ENCODE peak calls at places on chromosome 10, in seven cellular contexts. One of them, this sample, is unnamed.

GRCh38 chr10:6061056-6061455 is 1.1 kb downstream of the IL2RA start:
- DNase-seq in astrocyte of the spinal cord: no peak
- DNase-seq in brain microvascular endothelial cell: no peak
- DNase-seq in IMR-90: no peak
- DNase-seq in prostate gland: no peak
- DNase-seq in skeletal muscle cell: no peak
- DNase-seq in left ventricle myocardium inferior: no peak
- DNase-seq in this sample: no peak

GRCh38 chr10:17033529-17034250 is 95.9 kb downstream of the CUBN start:
- DNase-seq in prostate gland: no peak
- DNase-seq in IMR-90: peak; percentile 72
- DNase-seq in left ventricle myocardium inferior: no peak
- DNase-seq in astrocyte of the spinal cord: no peak
- DNase-seq in skeletal muscle cell: no peak
- DNase-seq in brain microvascular endothelial cell: no peak
- DNase-seq in this sample: no peak

GRCh38 chr10:126052171-126052570 is 155.8 kb downstream of the FANK1 start:
- DNase-seq in astrocyte of the spinal cord: no peak
- DNase-seq in skeletal muscle cell: no peak
- DNase-seq in prostate gland: no peak
- DNase-seq in brain microvascular endothelial cell: no peak
- DNase-seq in IMR-90: no peak
- DNase-seq in left ventricle myocardium inferior: no peak
- DNase-seq in this sample: no peak

GRCh38 chr10:95560288-95561199 is 627 bp downstream of the SORBS1 start:
- DNase-seq in prostate gland: peak; percentile 56
- DNase-seq in brain microvascular endothelial cell: peak; percentile 1
- DNase-seq in IMR-90: peak; percentile 22
- DNase-seq in skeletal muscle cell: no peak
- DNase-seq in left ventricle myocardium inferior: peak; percentile 39
- DNase-seq in astrocyte of the spinal cord: peak; percentile 36
- DNase-seq in this sample: peak; percentile 78

GRCh38 chr10:16310440-16310839 is 126.4 kb upstream of the PTER start:
- DNase-seq in prostate gland: no peak
- DNase-seq in IMR-90: no peak
- DNase-seq in astrocyte of the spinal cord: no peak
- DNase-seq in brain microvascular endothelial cell: no peak
- DNase-seq in left ventricle myocardium inferior: no peak
- DNase-seq in skeletal muscle cell: no peak
- DNase-seq in this sample: no peak

GRCh38 chr10:17671307-17671706 is 27.4 kb downstream of the STAM start:
- DNase-seq in IMR-90: no peak
- DNase-seq in left ventricle myocardium inferior: no peak
- DNase-seq in skeletal muscle cell: no peak
- DNase-seq in astrocyte of the spinal cord: no peak
- DNase-seq in prostate gland: no peak
- DNase-seq in brain microvascular endothelial cell: no peak
- DNase-seq in this sample: no peak

GRCh38 chr10:89235073-89235798 is 16.3 kb downstream of the LIPA start:
- DNase-seq in brain microvascular endothelial cell: no peak
- DNase-seq in left ventricle myocardium inferior: peak; percentile 59
- DNase-seq in IMR-90: no peak
- DNase-seq in astrocyte of the spinal cord: no peak
- DNase-seq in prostate gland: no peak
- DNase-seq in skeletal muscle cell: no peak
- DNase-seq in this sample: peak; percentile 80

GRCh38 chr10:121241337-121241736 is 356.9 kb downstream of the FGFR2 start:
- DNase-seq in brain microvascular endothelial cell: no peak
- DNase-seq in astrocyte of the spinal cord: no peak
- DNase-seq in prostate gland: no peak
- DNase-seq in left ventricle myocardium inferior: no peak
- DNase-seq in IMR-90: no peak
- DNase-seq in skeletal muscle cell: no peak
- DNase-seq in this sample: no peak

GRCh38 chr10:1444826-1445225 is 292.5 kb downstream of the ADARB2 start:
- DNase-seq in IMR-90: no peak
- DNase-seq in brain microvascular endothelial cell: no peak
- DNase-seq in astrocyte of the spinal cord: no peak
- DNase-seq in left ventricle myocardium inferior: no peak
- DNase-seq in skeletal muscle cell: no peak
- DNase-seq in prostate gland: no peak
- DNase-seq in this sample: no peak

GRCh38 chr10:2477154-2477553 is 590.2 kb upstream of the PFKP start:
- DNase-seq in IMR-90: no peak
- DNase-seq in prostate gland: no peak
- DNase-seq in astrocyte of the spinal cord: no peak
- DNase-seq in left ventricle myocardium inferior: no peak
- DNase-seq in brain microvascular endothelial cell: no peak
- DNase-seq in skeletal muscle cell: no peak
- DNase-seq in this sample: no peak

GRCh38 chr10:50367732-50368131 is 116.4 kb upstream of the ASAH2 start:
- DNase-seq in astrocyte of the spinal cord: peak; percentile 39
- DNase-seq in left ventricle myocardium inferior: no peak
- DNase-seq in skeletal muscle cell: no peak
- DNase-seq in IMR-90: peak; percentile 54
- DNase-seq in brain microvascular endothelial cell: peak; percentile 57
- DNase-seq in prostate gland: no peak
- DNase-seq in this sample: no peak

GRCh38 chr10:33179056-33179455 is 155.4 kb downstream of the NRP1 start:
- DNase-seq in brain microvascular endothelial cell: no peak
- DNase-seq in prostate gland: no peak
- DNase-seq in IMR-90: peak; percentile 41
- DNase-seq in astrocyte of the spinal cord: no peak
- DNase-seq in skeletal muscle cell: no peak
- DNase-seq in left ventricle myocardium inferior: no peak
- DNase-seq in this sample: no peak

GRCh38 chr10:104681485-104681884 is 40.4 kb downstream of the SORCS3 start:
- DNase-seq in astrocyte of the spinal cord: no peak
- DNase-seq in skeletal muscle cell: no peak
- DNase-seq in brain microvascular endothelial cell: no peak
- DNase-seq in IMR-90: no peak
- DNase-seq in left ventricle myocardium inferior: no peak
- DNase-seq in prostate gland: no peak
- DNase-seq in this sample: no peak

GRCh38 chr10:30857803-30858202 is 173.9 kb downstream of the ZNF438 start:
- DNase-seq in prostate gland: no peak
- DNase-seq in skeletal muscle cell: peak; percentile 91
- DNase-seq in left ventricle myocardium inferior: peak; percentile 77
- DNase-seq in IMR-90: peak; percentile 72
- DNase-seq in astrocyte of the spinal cord: peak; percentile 31
- DNase-seq in brain microvascular endothelial cell: no peak
- DNase-seq in this sample: no peak

GRCh38 chr10:124307531-124308350 is 111.0 kb downstream of the OAT start:
- DNase-seq in prostate gland: no peak
- DNase-seq in IMR-90: no peak
- DNase-seq in left ventricle myocardium inferior: no peak
- DNase-seq in astrocyte of the spinal cord: no peak
- DNase-seq in brain microvascular endothelial cell: no peak
- DNase-seq in skeletal muscle cell: no peak
- DNase-seq in this sample: peak; percentile 37

GRCh38 chr10:92822964-92823363 is 25.4 kb upstream of the EXOC6 start:
- DNase-seq in left ventricle myocardium inferior: no peak
- DNase-seq in brain microvascular endothelial cell: no peak
- DNase-seq in skeletal muscle cell: no peak
- DNase-seq in IMR-90: peak; percentile 35
- DNase-seq in astrocyte of the spinal cord: peak; percentile 22
- DNase-seq in prostate gland: no peak
- DNase-seq in this sample: no peak

GRCh38 chr10:61904711-61905445 is 3.4 kb downstream of the ARID5B start:
- DNase-seq in IMR-90: peak; percentile 80
- DNase-seq in left ventricle myocardium inferior: no peak
- DNase-seq in skeletal muscle cell: no peak
- DNase-seq in prostate gland: no peak
- DNase-seq in astrocyte of the spinal cord: peak; percentile 75
- DNase-seq in brain microvascular endothelial cell: peak; percentile 66
- DNase-seq in this sample: no peak

GRCh38 chr10:98253499-98253898 is 14.5 kb downstream of the LOXL4 start:
- DNase-seq in prostate gland: no peak
- DNase-seq in brain microvascular endothelial cell: no peak
- DNase-seq in left ventricle myocardium inferior: no peak
- DNase-seq in astrocyte of the spinal cord: no peak
- DNase-seq in skeletal muscle cell: no peak
- DNase-seq in IMR-90: no peak
- DNase-seq in this sample: no peak

GRCh38 chr10:3747248-3747960 is 37.6 kb downstream of the KLF6 start:
- DNase-seq in skeletal muscle cell: no peak
- DNase-seq in brain microvascular endothelial cell: no peak
- DNase-seq in IMR-90: no peak
- DNase-seq in prostate gland: no peak
- DNase-seq in left ventricle myocardium inferior: no peak
- DNase-seq in astrocyte of the spinal cord: no peak
- DNase-seq in this sample: no peak

GRCh38 chr10:74104996-74105395 is 45.6 kb downstream of the AP3M1 start:
- DNase-seq in left ventricle myocardium inferior: no peak
- DNase-seq in skeletal muscle cell: no peak
- DNase-seq in brain microvascular endothelial cell: no peak
- DNase-seq in astrocyte of the spinal cord: no peak
- DNase-seq in prostate gland: no peak
- DNase-seq in IMR-90: no peak
- DNase-seq in this sample: no peak

GRCh38 chr10:101226506-101226887 is 2.8 kb downstream of the LBX1 start:
- DNase-seq in brain microvascular endothelial cell: no peak
- DNase-seq in skeletal muscle cell: no peak
- DNase-seq in prostate gland: no peak
- DNase-seq in left ventricle myocardium inferior: no peak
- DNase-seq in astrocyte of the spinal cord: no peak
- DNase-seq in IMR-90: no peak
- DNase-seq in this sample: no peak

DNA sequence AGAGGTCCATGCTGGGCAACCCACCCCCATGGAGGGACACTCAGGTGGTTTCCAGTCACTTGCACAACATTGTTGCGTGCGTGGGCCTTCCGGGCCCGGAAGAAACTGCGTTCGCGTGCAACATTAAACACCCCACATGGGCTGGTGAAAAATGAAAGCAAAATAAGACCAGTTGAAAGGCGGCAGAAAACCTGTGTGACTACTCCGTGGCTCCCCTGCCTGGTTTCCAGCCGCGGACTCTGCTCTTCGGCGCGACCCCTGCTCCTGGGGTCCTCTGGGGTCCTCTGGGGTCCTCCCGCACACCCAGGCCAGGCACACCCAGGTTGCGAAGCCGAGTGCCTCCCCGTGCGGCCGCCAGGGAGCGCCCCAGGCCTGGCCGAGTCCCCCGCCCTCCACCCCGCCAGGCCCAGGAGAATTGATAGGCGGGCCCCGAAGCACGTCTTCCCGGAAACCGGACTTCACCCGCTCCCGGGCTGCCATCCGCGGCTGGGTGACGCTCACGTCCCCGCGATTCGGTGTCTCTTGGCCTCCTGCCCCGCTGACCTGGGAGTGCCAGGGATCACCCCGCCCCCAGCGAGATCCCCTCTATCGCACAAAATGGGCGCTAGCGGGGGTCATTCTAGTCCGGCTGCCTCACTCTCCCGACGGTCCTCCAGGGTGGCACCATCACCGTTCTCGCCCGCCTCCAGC is 1.9 kb upstream of the SH2D4B start:
- DNase-seq in prostate gland: no peak
- DNase-seq in astrocyte of the spinal cord: no peak
- DNase-seq in left ventricle myocardium inferior: peak; percentile 65
- DNase-seq in brain microvascular endothelial cell: no peak
- DNase-seq in skeletal muscle cell: no peak
- DNase-seq in IMR-90: no peak
- DNase-seq in this sample: peak; percentile 90
- H3K4me3 ChIP-seq in prostate gland: peak overlapping the region; percentile 31
- H3K4me3 ChIP-seq in astrocyte of the spinal cord: peak overlapping the region; percentile 4
- H3K4me3 ChIP-seq in left ventricle myocardium inferior: peak overlapping the region; percentile 63
- H3K4me3 ChIP-seq in brain microvascular endothelial cell: peak overlapping the region; percentile 30
- H3K4me3 ChIP-seq in skeletal muscle cell: no peak overlapping the region
- H3K4me3 ChIP-seq in IMR-90: no peak overlapping the region
- H3K4me3 ChIP-seq in this sample: peak overlapping the region; percentile 52

GRCh38 chr10:75592014-75592842 is 160.8 kb downstream of the LRMDA start:
- DNase-seq in brain microvascular endothelial cell: no peak
- DNase-seq in skeletal muscle cell: no peak
- DNase-seq in astrocyte of the spinal cord: no peak
- DNase-seq in left ventricle myocardium inferior: no peak
- DNase-seq in IMR-90: no peak
- DNase-seq in prostate gland: no peak
- DNase-seq in this sample: no peak
- H3K4me3 ChIP-seq in brain microvascular endothelial cell: no peak overlapping the region
- H3K4me3 ChIP-seq in skeletal muscle cell: no peak overlapping the region
- H3K4me3 ChIP-seq in astrocyte of the spinal cord: no peak overlapping the region
- H3K4me3 ChIP-seq in left ventricle myocardium inferior: peak overlapping the region; percentile 60
- H3K4me3 ChIP-seq in IMR-90: no peak overlapping the region
- H3K4me3 ChIP-seq in prostate gland: no peak overlapping the region
- H3K4me3 ChIP-seq in this sample: peak overlapping the region; percentile 19

GRCh38 chr10:11625019-11625735 is 13.7 kb upstream of the USP6NL start:
- DNase-seq in IMR-90: no peak
- DNase-seq in left ventricle myocardium inferior: no peak
- DNase-seq in brain microvascular endothelial cell: no peak
- DNase-seq in skeletal muscle cell: no peak
- DNase-seq in prostate gland: no peak
- DNase-seq in astrocyte of the spinal cord: no peak
- DNase-seq in this sample: no peak
- H3K4me3 ChIP-seq in IMR-90: no peak overlapping the region
- H3K4me3 ChIP-seq in left ventricle myocardium inferior: no peak overlapping the region
- H3K4me3 ChIP-seq in brain microvascular endothelial cell: no peak overlapping the region
- H3K4me3 ChIP-seq in skeletal muscle cell: no peak overlapping the region
- H3K4me3 ChIP-seq in prostate gland: no peak overlapping the region
- H3K4me3 ChIP-seq in astrocyte of the spinal cord: no peak overlapping the region
- H3K4me3 ChIP-seq in this sample: no peak overlapping the region

GRCh38 chr10:116699783-116700150 is 42.6 kb downstream of the HSPA12A start:
- DNase-seq in brain microvascular endothelial cell: no peak
- DNase-seq in left ventricle myocardium inferior: no peak
- DNase-seq in skeletal muscle cell: no peak
- DNase-seq in astrocyte of the spinal cord: no peak
- DNase-seq in IMR-90: no peak
- DNase-seq in prostate gland: no peak
- DNase-seq in this sample: peak; percentile 16

GRCh38 chr10:116704926-116705325 is 37.4 kb downstream of the HSPA12A start:
- DNase-seq in left ventricle myocardium inferior: no peak
- DNase-seq in skeletal muscle cell: no peak
- DNase-seq in astrocyte of the spinal cord: no peak
- DNase-seq in IMR-90: no peak
- DNase-seq in prostate gland: no peak
- DNase-seq in brain microvascular endothelial cell: no peak
- DNase-seq in this sample: peak; percentile 64

GRCh38 chr10:116705498-116705897 is 36.9 kb downstream of the HSPA12A start:
- DNase-seq in prostate gland: no peak
- DNase-seq in left ventricle myocardium inferior: no peak
- DNase-seq in brain microvascular endothelial cell: no peak
- DNase-seq in astrocyte of the spinal cord: no peak
- DNase-seq in IMR-90: no peak
- DNase-seq in skeletal muscle cell: no peak
- DNase-seq in this sample: peak; percentile 40

GRCh38 chr10:116699049-116699782 is 43.1 kb downstream of the HSPA12A start:
- DNase-seq in IMR-90: no peak
- DNase-seq in skeletal muscle cell: no peak
- DNase-seq in brain microvascular endothelial cell: no peak
- DNase-seq in prostate gland: no peak
- DNase-seq in astrocyte of the spinal cord: no peak
- DNase-seq in left ventricle myocardium inferior: no peak
- DNase-seq in this sample: peak; percentile 19

DNA sequence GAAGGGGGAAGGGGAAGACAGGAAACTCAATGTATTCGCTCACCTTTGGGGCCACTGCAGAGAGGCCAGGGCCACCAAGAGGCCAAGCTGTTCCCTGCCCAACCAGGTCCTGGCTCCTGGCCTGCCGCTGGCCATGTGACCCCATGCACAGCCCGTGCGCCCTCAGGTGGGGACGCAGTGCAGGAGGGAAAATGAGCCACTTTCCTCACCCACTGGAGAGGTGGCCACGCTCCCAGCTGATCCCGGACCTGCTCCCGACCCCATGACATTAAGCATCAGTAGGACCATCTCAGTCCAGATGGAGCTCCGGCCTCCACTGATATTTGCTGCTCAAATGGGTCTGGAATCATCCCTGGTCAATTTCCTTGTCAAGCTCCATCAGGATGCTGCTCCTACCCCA is 40.2 kb downstream of the HSPA12A start:
- DNase-seq in prostate gland: no peak
- DNase-seq in IMR-90: no peak
- DNase-seq in skeletal muscle cell: no peak
- DNase-seq in brain microvascular endothelial cell: no peak
- DNase-seq in astrocyte of the spinal cord: no peak
- DNase-seq in left ventricle myocardium inferior: no peak
- DNase-seq in this sample: peak; percentile 59
- H3K4me3 ChIP-seq in prostate gland: no peak overlapping the region
- H3K4me3 ChIP-seq in IMR-90: no peak overlapping the region
- H3K4me3 ChIP-seq in skeletal muscle cell: no peak overlapping the region
- H3K4me3 ChIP-seq in brain microvascular endothelial cell: no peak overlapping the region
- H3K4me3 ChIP-seq in astrocyte of the spinal cord: no peak overlapping the region
- H3K4me3 ChIP-seq in left ventricle myocardium inferior: no peak overlapping the region
- H3K4me3 ChIP-seq in this sample: no peak overlapping the region